ENCODE peak calls at places on chromosomes 3 and 15, in six cellular contexts. One of them, this sample, is unnamed.

GRCh38 chr3:40317061-40317676 is 7.7 kb downstream of the EIF1B start:
- DNase-seq in HepG2: peak; percentile 60
- DNase-seq in HCT116: peak; percentile 60
- DNase-seq in GM12878: no peak
- DNase-seq in K562: peak; percentile 74
- DNase-seq in H1: no peak
- DNase-seq in this sample: no peak

GRCh38 chr3:175192536-175192935 is 333.4 kb downstream of the NAALADL2 start:
- DNase-seq in HepG2: no peak
- DNase-seq in HCT116: peak; percentile 8
- DNase-seq in GM12878: no peak
- DNase-seq in K562: no peak
- DNase-seq in H1: no peak
- DNase-seq in this sample: no peak

GRCh38 chr3:152769523-152769922 is 65.4 kb upstream of the P2RY1 start:
- DNase-seq in HepG2: no peak
- DNase-seq in HCT116: no peak
- DNase-seq in GM12878: no peak
- DNase-seq in K562: no peak
- DNase-seq in H1: no peak
- DNase-seq in this sample: no peak

GRCh38 chr15:90624278-90624930 is 92.7 kb upstream of the BLM start:
- DNase-seq in HepG2: no peak
- DNase-seq in HCT116: no peak
- DNase-seq in GM12878: no peak
- DNase-seq in K562: no peak
- DNase-seq in H1: no peak
- DNase-seq in this sample: no peak

GRCh38 chr3:58419782-58420512 is 13.7 kb downstream of the PDHB start:
- DNase-seq in HepG2: no peak
- DNase-seq in HCT116: no peak
- DNase-seq in GM12878: peak; percentile 32
- DNase-seq in K562: peak; percentile 12
- DNase-seq in H1: no peak
- DNase-seq in this sample: no peak

GRCh38 chr15:96324192-96324895 is 6.2 kb upstream of the NR2F2 start:
- DNase-seq in HepG2: no peak
- DNase-seq in HCT116: no peak
- DNase-seq in GM12878: no peak
- DNase-seq in K562: no peak
- DNase-seq in H1: no peak
- DNase-seq in this sample: no peak

GRCh38 chr3:73036694-73037368 is 24.6 kb upstream of the EBLN2 start:
- DNase-seq in HepG2: no peak
- DNase-seq in HCT116: no peak
- DNase-seq in GM12878: no peak
- DNase-seq in K562: no peak
- DNase-seq in H1: no peak
- DNase-seq in this sample: no peak

GRCh38 chr3:13276438-13277129 is 143.5 kb downstream of the NUP210 start:
- DNase-seq in HepG2: no peak
- DNase-seq in HCT116: no peak
- DNase-seq in GM12878: no peak
- DNase-seq in K562: no peak
- DNase-seq in H1: no peak
- DNase-seq in this sample: no peak

GRCh38 chr3:157204431-157204830 is 44.5 kb upstream of the CCNL1 start:
- DNase-seq in HepG2: no peak
- DNase-seq in HCT116: no peak
- DNase-seq in GM12878: no peak
- DNase-seq in K562: no peak
- DNase-seq in H1: no peak
- DNase-seq in this sample: no peak

GRCh38 chr3:194990454-194991337 is 280.3 kb downstream of the XXYLT1 start:
- DNase-seq in HepG2: no peak
- DNase-seq in HCT116: no peak
- DNase-seq in GM12878: no peak
- DNase-seq in K562: no peak
- DNase-seq in H1: peak; percentile 33
- DNase-seq in this sample: no peak

GRCh38 chr3:183188895-183189462 is 26.4 kb upstream of the LAMP3 start:
- DNase-seq in HepG2: peak; percentile 10
- DNase-seq in HCT116: peak; percentile 23
- DNase-seq in GM12878: no peak
- DNase-seq in K562: peak; percentile 38
- DNase-seq in H1: peak; percentile 73
- DNase-seq in this sample: peak; percentile 77

GRCh38 chr3:186582541-186582940 is 12.0 kb downstream of the DNAJB11 start:
- DNase-seq in HepG2: no peak
- DNase-seq in HCT116: no peak
- DNase-seq in GM12878: no peak
- DNase-seq in K562: no peak
- DNase-seq in H1: no peak
- DNase-seq in this sample: no peak

GRCh38 chr3:66441124-66441523 is 59.7 kb downstream of the LRIG1 start:
- DNase-seq in HepG2: no peak
- DNase-seq in HCT116: no peak
- DNase-seq in GM12878: no peak
- DNase-seq in K562: no peak
- DNase-seq in H1: no peak
- DNase-seq in this sample: no peak

DNA sequence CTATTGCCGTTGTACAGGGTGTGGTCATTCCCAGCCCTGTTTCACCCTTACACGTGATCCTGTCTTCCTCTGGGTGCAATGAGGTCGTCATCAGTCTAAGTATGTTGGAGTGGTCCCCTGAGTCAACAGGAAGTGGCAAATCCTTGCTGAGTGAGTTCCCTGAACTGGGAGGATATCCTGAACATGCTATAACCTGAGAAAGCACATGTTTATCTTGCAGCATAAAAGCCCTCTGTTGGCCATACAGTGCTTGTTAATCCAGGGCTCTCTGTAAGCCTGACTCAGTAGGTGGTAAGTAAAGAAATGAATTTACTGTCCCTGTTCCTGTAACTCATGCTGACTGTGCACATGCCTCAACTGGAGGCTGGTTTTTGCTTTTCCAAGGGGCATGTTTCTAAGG is 477.8 kb upstream of the RGMA start:
- DNase-seq in HepG2: no peak
- DNase-seq in HCT116: no peak
- DNase-seq in GM12878: no peak
- DNase-seq in K562: no peak
- DNase-seq in H1: no peak
- DNase-seq in this sample: no peak
- TF ChIP-seq ATF3 in HepG2: no peak
- TF ChIP-seq ATF3 in HCT116: no peak
- TF ChIP-seq ATF3 in GM12878: no peak
- TF ChIP-seq ATF3 in K562: no peak
- TF ChIP-seq ATF3 in H1: no peak
- TF ChIP-seq ATF3 in this sample: no peak

GRCh38 chr3:154510780-154511179 is 80.8 kb upstream of the GPR149 start:
- DNase-seq in HepG2: no peak
- DNase-seq in HCT116: no peak
- DNase-seq in GM12878: no peak
- DNase-seq in K562: no peak
- DNase-seq in H1: no peak
- DNase-seq in this sample: no peak
- TF ChIP-seq ATF3 in HepG2: no peak
- TF ChIP-seq ATF3 in HCT116: no peak
- TF ChIP-seq ATF3 in GM12878: no peak
- TF ChIP-seq ATF3 in K562: no peak
- TF ChIP-seq ATF3 in H1: no peak
- TF ChIP-seq ATF3 in this sample: no peak

DNA sequence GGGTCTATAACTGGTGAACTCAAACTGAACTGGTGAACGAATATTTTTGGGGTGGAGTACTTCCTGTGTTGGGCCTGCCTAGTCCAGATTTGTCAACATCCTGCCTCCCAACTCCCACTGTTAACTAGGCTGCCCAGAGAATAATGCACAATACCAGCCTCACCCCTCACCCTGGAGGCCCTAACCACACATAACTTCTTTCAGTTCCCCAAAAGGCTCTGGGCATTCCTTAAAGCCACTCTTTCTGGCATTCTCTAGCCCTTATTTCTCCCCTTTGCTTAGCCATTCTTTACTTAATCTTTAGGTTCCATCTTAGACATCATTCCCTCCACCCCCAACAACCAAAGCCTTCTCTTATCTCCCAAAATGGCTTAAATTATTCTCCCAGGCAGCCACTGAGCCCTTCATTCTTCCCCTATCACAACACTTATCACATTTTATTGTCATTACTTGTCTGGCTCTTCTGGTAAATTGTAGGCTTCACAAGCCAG is 9.1 kb upstream of the SEC11A start:
- DNase-seq in HepG2: no peak
- DNase-seq in HCT116: no peak
- DNase-seq in GM12878: peak; percentile 71
- DNase-seq in K562: no peak
- DNase-seq in H1: no peak
- DNase-seq in this sample: no peak
- TF ChIP-seq ATF3 in HepG2: no peak
- TF ChIP-seq ATF3 in HCT116: no peak
- TF ChIP-seq ATF3 in GM12878: no peak
- TF ChIP-seq ATF3 in K562: no peak
- TF ChIP-seq ATF3 in H1: no peak
- TF ChIP-seq ATF3 in this sample: no peak

DNA sequence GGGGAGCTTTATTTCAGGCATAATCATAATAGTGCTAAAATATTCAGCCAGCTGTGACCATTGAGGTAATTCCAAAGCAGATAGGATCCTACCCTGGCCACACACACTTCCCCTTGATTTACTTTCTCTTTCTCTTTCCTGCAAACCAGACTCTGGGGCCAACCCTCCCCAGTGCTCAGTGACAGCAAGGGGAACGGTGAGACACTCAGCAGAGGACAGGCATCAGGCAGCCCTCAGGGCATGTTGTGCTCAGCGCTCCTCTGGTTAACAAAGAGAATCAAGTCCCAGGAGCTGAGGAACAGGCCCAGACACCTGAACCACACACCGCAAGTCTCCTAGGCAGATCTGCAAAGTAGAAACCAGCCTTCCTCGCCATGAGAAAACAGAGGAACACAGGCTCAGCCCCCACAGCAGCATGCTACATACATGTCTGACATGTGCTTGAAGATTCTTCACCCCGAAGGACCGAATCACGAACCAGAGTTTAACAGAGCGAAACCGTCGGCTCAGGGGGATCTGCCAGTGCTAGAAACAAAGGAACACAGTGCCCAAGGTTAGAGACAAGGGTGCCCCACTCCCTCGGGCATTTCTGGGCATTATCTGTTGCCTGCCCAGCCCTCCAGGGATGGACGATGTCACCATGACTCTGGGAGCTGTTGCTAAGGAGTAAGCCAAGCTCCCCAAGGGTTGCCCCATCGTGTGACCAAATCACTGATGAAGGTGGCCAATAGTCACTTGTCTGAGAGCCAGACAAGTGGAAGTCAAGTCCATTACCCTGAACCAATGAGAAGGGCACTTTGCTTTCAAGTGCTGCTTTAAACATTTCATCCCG is 17.5 kb downstream of the HDC start:
- DNase-seq in HepG2: no peak
- DNase-seq in HCT116: no peak
- DNase-seq in GM12878: no peak
- DNase-seq in K562: no peak
- DNase-seq in H1: no peak
- DNase-seq in this sample: no peak
- TF ChIP-seq ATF3 in HepG2: no peak
- TF ChIP-seq ATF3 in HCT116: no peak
- TF ChIP-seq ATF3 in GM12878: no peak
- TF ChIP-seq ATF3 in K562: no peak
- TF ChIP-seq ATF3 in H1: no peak
- TF ChIP-seq ATF3 in this sample: no peak

DNA sequence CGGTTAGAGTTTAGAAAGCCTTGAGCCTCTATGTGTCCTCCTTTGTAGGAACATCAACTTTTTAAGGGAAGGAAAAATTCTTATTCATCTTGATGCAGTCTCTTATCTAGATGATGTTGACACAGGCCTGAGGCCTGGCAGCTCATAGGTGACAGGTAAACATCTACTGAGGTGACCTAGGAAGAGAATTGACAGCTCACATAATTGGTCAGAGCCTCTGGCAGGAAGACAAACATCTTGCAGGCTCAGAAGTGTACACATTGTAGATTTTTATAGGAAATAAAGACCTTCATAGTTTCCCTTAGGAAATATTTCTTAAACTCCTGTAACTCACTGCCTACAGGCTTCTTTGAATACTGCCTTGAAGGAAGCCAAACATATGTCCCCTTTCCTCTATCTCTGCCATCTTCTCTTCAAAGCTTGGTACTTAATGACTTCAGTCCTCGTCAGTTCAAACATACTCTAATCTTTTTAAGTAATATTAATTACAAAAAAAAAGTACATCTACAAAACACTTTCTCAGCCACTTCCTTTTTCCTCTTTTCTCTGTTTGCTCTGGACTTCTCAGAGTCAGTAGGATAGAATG is 341.3 kb downstream of the TBL1XR1 start:
- DNase-seq in HepG2: no peak
- DNase-seq in HCT116: no peak
- DNase-seq in GM12878: no peak
- DNase-seq in K562: no peak
- DNase-seq in H1: no peak
- DNase-seq in this sample: no peak
- TF ChIP-seq ATF3 in HepG2: no peak
- TF ChIP-seq ATF3 in HCT116: no peak
- TF ChIP-seq ATF3 in GM12878: no peak
- TF ChIP-seq ATF3 in K562: no peak
- TF ChIP-seq ATF3 in H1: no peak
- TF ChIP-seq ATF3 in this sample: no peak

GRCh38 chr3:110307065-110307809 is 764.4 kb upstream of the NECTIN3 start:
- DNase-seq in HepG2: no peak
- DNase-seq in HCT116: no peak
- DNase-seq in GM12878: no peak
- DNase-seq in K562: no peak
- DNase-seq in H1: no peak
- DNase-seq in this sample: no peak
- TF ChIP-seq ATF3 in HepG2: no peak
- TF ChIP-seq ATF3 in HCT116: no peak
- TF ChIP-seq ATF3 in GM12878: no peak
- TF ChIP-seq ATF3 in K562: no peak
- TF ChIP-seq ATF3 in H1: no peak
- TF ChIP-seq ATF3 in this sample: no peak

This sample was measured in WTC11.